ENCODE peak calls at places on chromosomes 12 and 14, in six cellular contexts. K, M, Z, U, F and W are unnamed samples.

GRCh38 chr14:22646570-22647254 is 2.6 kb upstream of the OR6J1 start:
- DNase-seq in Z (no peak), F (peak), U (no peak), M (no peak), K (no peak), W (no peak)

GRCh38 chr14:100911665-100912316 is 8.3 kb upstream of the RTL1 start:
- DNase-seq in Z (no peak), M (no peak), K (no peak), U (no peak), F (peak), W (no peak)

GRCh38 chr12:57381693-57382220 is 49.1 kb downstream of the R3HDM2 start:
- DNase-seq in F (peak), Z (no peak), M (no peak), K (no peak), U (no peak), W (no peak)

GRCh38 chr12:58803893-58804292 is 116.4 kb downstream of the LRIG3 start:
- DNase-seq in Z (no peak), M (peak), F (peak), K (no peak), U (peak), W (no peak)

GRCh38 chr12:102730996-102731395 is 186.0 kb downstream of the PAH start:
- DNase-seq in Z (no peak), F (no peak), K (no peak), M (no peak), U (no peak), W (no peak)

GRCh38 chr12:64691793-64692583 is 67.2 kb downstream of the GNS start:
- DNase-seq in Z (no peak), M (no peak), U (no peak), K (no peak), F (no peak), W (no peak)

GRCh38 chr12:46368138-46368537 is 4.4 kb downstream of the SLC38A2 start:
- DNase-seq in Z (no peak), K (no peak), U (no peak), F (peak), M (no peak), W (no peak)

GRCh38 chr12:53201639-53202038 is 5.4 kb downstream of the ITGB7 start:
- DNase-seq in Z (no peak), U (no peak), F (no peak), M (no peak), K (no peak), W (no peak)

GRCh38 chr12:81639196-81639595 is 120.0 kb downstream of the PPFIA2 start:
- DNase-seq in F (peak), M (no peak), Z (no peak), U (no peak), K (no peak), W (no peak)

GRCh38 chr14:81323621-81324400 is 76.3 kb downstream of the STON2 start:
- DNase-seq in M (no peak), K (peak), F (no peak), U (peak), Z (no peak), W (no peak)

GRCh38 chr12:101038289-101038871 is 171.7 kb downstream of the SLC5A8 start:
- DNase-seq in U (no peak), Z (no peak), M (no peak), K (no peak), F (no peak), W (no peak)

GRCh38 chr14:103021817-103022668 is 35.3 kb downstream of the CDC42BPB start:
- DNase-seq in U (no peak), F (peak), M (no peak), Z (no peak), K (no peak), W (no peak)

GRCh38 chr12:14313379-14313778 is 52.1 kb upstream of the ATF7IP start:
- DNase-seq in Z (no peak), K (no peak), U (no peak), M (no peak), F (no peak), W (no peak)

GRCh38 chr14:51157012-51157411 is 62.1 kb upstream of the TRIM9 start:
- DNase-seq in F (peak), Z (no peak), M (no peak), K (peak), U (peak), W (no peak)

GRCh38 chr12:64813733-64814132 is 10.7 kb upstream of the TBC1D30 start:
- DNase-seq in Z (no peak), M (no peak), K (no peak), U (no peak), F (no peak), W (no peak)

GRCh38 chr12:572532-572899 is 90.7 kb downstream of the NINJ2 start:
- DNase-seq in U (no peak), Z (no peak), M (no peak), K (peak), F (peak), W (no peak)

GRCh38 chr12:40262657-40263056 is 37.9 kb downstream of the LRRK2 start:
- DNase-seq in M (no peak), K (no peak), F (no peak), U (no peak), Z (no peak), W (no peak)

GRCh38 chr12:104469066-104469465 is 12.3 kb downstream of the CHST11 start:
- DNase-seq in U (no peak), K (no peak), F (no peak), M (no peak), Z (no peak), W (no peak)

GRCh38 chr12:114673169-114673833 is 10.7 kb downstream of the TBX3 start:
- DNase-seq in K (no peak), M (no peak), Z (no peak), U (peak), F (peak), W (no peak)

GRCh38 chr12:55780695-55781094 is 36.8 kb downstream of the SARNP start:
- DNase-seq in U (no peak), K (no peak), M (no peak), Z (no peak), F (peak), W (no peak)

GRCh38 chr14:75113932-75114539 is 12.8 kb downstream of the NEK9 start:
- DNase-seq in F (no peak), U (no peak), K (no peak), Z (no peak), M (no peak), W (no peak)

GRCh38 chr14:68976160-68977067 is 2.7 kb downstream of the ACTN1 start:
- DNase-seq in K (no peak), F (peak), Z (no peak), M (no peak), U (peak), W (no peak)

GRCh38 chr14:75247286-75247922 is 31.2 kb upstream of the FOS start:
- DNase-seq in Z (peak), U (no peak), F (no peak), K (no peak), M (no peak), W (no peak)

GRCh38 chr14:99691111-99691885 is 7.2 kb downstream of the CYP46A1 start:
- DNase-seq in U (no peak), K (no peak), Z (no peak), M (no peak), F (no peak), W (no peak)

GRCh38 chr14:104323551-104324175 is 185.3 kb downstream of the KIF26A start:
- DNase-seq in U (no peak), K (no peak), M (no peak), Z (no peak), F (no peak), W (no peak)

GRCh38 chr14:60922050-60922449 is 58.8 kb downstream of the TRMT5 start:
- DNase-seq in Z (no peak), F (peak), K (no peak), U (no peak), M (no peak), W (no peak)

GRCh38 chr12:58602179-58602578 is 318.1 kb downstream of the LRIG3 start:
- DNase-seq in K (no peak), F (no peak), M (no peak), U (no peak), Z (no peak), W (no peak)

GRCh38 chr12:114041590-114041989 is 75.5 kb upstream of the RBM19 start:
- DNase-seq in F (no peak), M (no peak), K (no peak), Z (no peak), U (no peak), W (no peak)

GRCh38 chr12:1590083-1590979 is 4.0 kb downstream of the FBXL14 start:
- DNase-seq in K (no peak), U (no peak), F (peak), Z (no peak), M (no peak), W (no peak)

GRCh38 chr12:8088574-8088973 is 6.5 kb downstream of the NECAP1 start:
- DNase-seq in F (no peak), K (no peak), Z (peak), M (no peak), U (no peak), W (no peak)

GRCh38 chr12:7609051-7609450 is 56.7 kb downstream of the APOBEC1 start:
- DNase-seq in U (no peak), F (no peak), K (no peak), M (no peak), Z (no peak), W (no peak)

DNA sequence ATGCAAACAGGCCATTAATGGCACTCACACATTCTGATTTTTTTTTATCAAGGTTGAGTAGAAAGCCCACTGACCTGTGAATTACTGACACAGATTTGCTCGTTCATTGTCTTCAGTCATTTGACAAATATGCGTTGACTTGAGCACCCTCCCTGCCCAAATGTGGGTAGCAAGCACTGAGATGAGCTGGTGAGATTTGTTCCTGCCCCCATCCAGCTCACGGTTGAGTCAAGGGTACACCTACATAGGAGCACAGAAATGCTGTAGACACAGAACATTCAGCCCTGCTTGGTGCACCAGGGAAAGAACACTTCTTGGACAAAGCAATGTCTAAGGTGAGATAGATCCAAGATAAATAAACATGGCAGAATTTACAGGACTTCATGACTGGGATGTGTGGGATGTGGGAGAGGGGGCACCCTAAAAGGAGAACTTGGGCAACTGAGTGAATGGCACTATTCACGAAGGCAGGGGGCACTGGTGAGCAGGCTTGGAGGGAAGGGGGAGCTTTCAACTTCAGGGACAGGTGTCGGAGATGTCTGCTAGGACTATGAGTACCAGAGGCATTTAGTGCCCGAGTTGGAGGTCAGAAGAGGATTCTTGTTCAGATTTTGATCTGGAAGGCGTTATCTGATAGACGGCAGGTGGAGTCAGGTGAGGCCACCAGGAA is 213.4 kb downstream of the VRK1 start:
- DNase-seq in M (no peak), F (no peak), U (no peak), Z (no peak), K (no peak), W (no peak)
- TF ChIP-seq CTCF in M (no peak), F (no peak), U (no peak), Z (no peak), K (peak), W (no peak)

GRCh38 chr12:124740691-124741137 is 123.0 kb downstream of the SCARB1 start:
- DNase-seq in K (peak), F (peak), Z (no peak), M (no peak), U (peak), W (no peak)
- TF ChIP-seq CTCF in K (peak), F (peak), Z (no peak), M (peak), U (no peak), W (no peak)

DNA sequence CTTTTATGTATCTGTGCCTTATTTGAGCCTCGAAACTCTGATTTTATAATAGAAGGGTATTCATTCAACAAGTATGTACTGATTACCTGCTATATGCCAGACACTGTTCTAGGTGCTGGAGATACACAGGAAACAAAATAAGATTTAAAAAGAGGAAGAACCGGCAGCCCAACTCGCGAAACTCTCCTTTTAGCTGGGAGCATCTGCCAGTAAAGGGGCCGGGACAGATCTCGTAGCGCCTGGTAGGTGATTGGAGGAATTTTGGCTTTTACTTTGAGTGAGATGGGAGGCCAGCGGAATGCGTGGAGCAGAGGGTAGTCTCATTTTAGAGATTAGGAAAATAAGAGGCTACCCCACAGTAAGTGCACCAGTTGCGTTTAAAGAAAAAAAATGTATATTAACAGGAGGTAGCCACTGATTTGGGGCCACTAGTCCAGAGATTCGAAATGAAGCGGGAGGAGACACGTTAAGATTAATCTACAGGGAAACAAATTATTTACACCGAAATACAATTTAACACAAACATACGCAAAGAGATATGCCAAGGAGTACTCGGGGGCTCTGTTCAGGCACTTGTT is 519 bp upstream of the MON2 start:
- DNase-seq in F (peak), Z (peak), U (peak), K (no peak), M (no peak), W (peak)
- TF ChIP-seq CTCF in F (no peak), Z (no peak), U (no peak), K (no peak), M (no peak), W (no peak)

DNA sequence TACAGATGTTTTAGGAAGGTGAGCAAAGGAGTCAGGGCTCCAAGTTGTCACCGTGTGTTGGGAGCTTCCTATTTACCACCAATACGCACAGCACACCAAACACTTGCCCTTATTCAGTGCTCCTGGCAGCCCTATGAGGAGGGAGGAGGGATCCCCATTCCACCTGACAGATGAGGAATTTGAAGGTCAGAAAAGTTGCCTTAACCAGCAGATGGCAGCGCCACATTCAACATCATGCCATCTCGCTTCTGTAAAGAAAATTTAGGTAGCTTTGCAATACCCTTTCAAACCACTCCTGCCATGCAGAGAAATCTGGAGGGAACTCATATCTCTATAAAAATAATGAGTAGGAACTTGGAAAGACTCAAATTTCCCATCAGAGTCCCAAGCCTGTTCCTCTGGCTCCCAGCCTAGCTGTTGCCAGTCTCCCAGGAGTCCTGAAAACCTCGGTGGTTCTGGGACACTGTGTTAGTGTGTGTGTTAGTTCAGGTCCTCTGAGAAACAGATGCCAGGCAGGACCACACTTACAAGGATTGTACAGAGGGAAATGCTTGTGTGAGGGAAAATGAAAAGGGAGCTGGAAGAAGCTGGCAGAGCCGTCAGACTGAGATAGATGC is 410.5 kb downstream of the MED13L start:
- DNase-seq in M (no peak), K (no peak), F (peak), Z (no peak), U (no peak), W (no peak)
- TF ChIP-seq CTCF in M (peak), K (peak), F (peak), Z (no peak), U (peak), W (no peak)